ENCODE peak calls at places on chromosomes 11 and 22, in six cellular contexts. One of them, this sample, is unnamed.

GRCh38 chr11:104320091-104320490 is 156.1 kb upstream of the PDGFD start:
- DNase-seq in nucleus accumbens: no peak
- DNase-seq in amniotic epithelial cell: peak; percentile 58
- DNase-seq in NCI-H446: no peak
- DNase-seq in activated T-cell treated with anti-CD3 and anti-CD28 coated beads for 1 hour: no peak
- DNase-seq in H54: no peak
- DNase-seq in this sample: no peak

GRCh38 chr22:41256254-41256897 is 15.6 kb upstream of the CHADL start:
- DNase-seq in nucleus accumbens: no peak
- DNase-seq in amniotic epithelial cell: peak; percentile 90
- DNase-seq in NCI-H446: no peak
- DNase-seq in activated T-cell treated with anti-CD3 and anti-CD28 coated beads for 1 hour: no peak
- DNase-seq in H54: peak; percentile 61
- DNase-seq in this sample: peak; percentile 58

GRCh38 chr11:19116971-19117759 is at the start of gene ZDHHC13:
- DNase-seq in nucleus accumbens: peak; percentile 85
- DNase-seq in amniotic epithelial cell: peak; percentile 78
- DNase-seq in NCI-H446: peak; percentile 84
- DNase-seq in activated T-cell treated with anti-CD3 and anti-CD28 coated beads for 1 hour: peak; percentile 91
- DNase-seq in H54: peak; percentile 98
- DNase-seq in this sample: peak; percentile 29

GRCh38 chr22:29032584-29032983 is 29.0 kb downstream of the C22orf31 start:
- DNase-seq in nucleus accumbens: no peak
- DNase-seq in amniotic epithelial cell: no peak
- DNase-seq in NCI-H446: no peak
- DNase-seq in activated T-cell treated with anti-CD3 and anti-CD28 coated beads for 1 hour: no peak
- DNase-seq in H54: no peak
- DNase-seq in this sample: no peak

GRCh38 chr22:36328635-36329216 is 59.0 kb downstream of the MYH9 start:
- DNase-seq in nucleus accumbens: no peak
- DNase-seq in amniotic epithelial cell: peak; percentile 93
- DNase-seq in NCI-H446: no peak
- DNase-seq in activated T-cell treated with anti-CD3 and anti-CD28 coated beads for 1 hour: no peak
- DNase-seq in H54: no peak
- DNase-seq in this sample: no peak

GRCh38 chr11:120632579-120632978 is 121.0 kb downstream of the GRIK4 start:
- DNase-seq in nucleus accumbens: no peak
- DNase-seq in amniotic epithelial cell: no peak
- DNase-seq in NCI-H446: no peak
- DNase-seq in activated T-cell treated with anti-CD3 and anti-CD28 coated beads for 1 hour: no peak
- DNase-seq in H54: no peak
- DNase-seq in this sample: no peak

GRCh38 chr11:28049338-28050216 is 58.4 kb downstream of the KIF18A start:
- DNase-seq in nucleus accumbens: no peak
- DNase-seq in amniotic epithelial cell: peak; percentile 62
- DNase-seq in NCI-H446: no peak
- DNase-seq in activated T-cell treated with anti-CD3 and anti-CD28 coated beads for 1 hour: no peak
- DNase-seq in H54: no peak
- DNase-seq in this sample: no peak

GRCh38 chr22:32352681-32353080 is 5.0 kb upstream of the RFPL3 start:
- DNase-seq in nucleus accumbens: no peak
- DNase-seq in amniotic epithelial cell: no peak
- DNase-seq in NCI-H446: no peak
- DNase-seq in activated T-cell treated with anti-CD3 and anti-CD28 coated beads for 1 hour: no peak
- DNase-seq in H54: no peak
- DNase-seq in this sample: no peak

GRCh38 chr11:95445746-95446333 is 214.8 kb upstream of the SESN3 start:
- DNase-seq in nucleus accumbens: no peak
- DNase-seq in amniotic epithelial cell: no peak
- DNase-seq in NCI-H446: no peak
- DNase-seq in activated T-cell treated with anti-CD3 and anti-CD28 coated beads for 1 hour: no peak
- DNase-seq in H54: no peak
- DNase-seq in this sample: no peak

GRCh38 chr11:117071344-117071787 is 26.9 kb downstream of the SIK3 start:
- DNase-seq in nucleus accumbens: peak; percentile 31
- DNase-seq in amniotic epithelial cell: peak; percentile 21
- DNase-seq in NCI-H446: peak; percentile 17
- DNase-seq in activated T-cell treated with anti-CD3 and anti-CD28 coated beads for 1 hour: no peak
- DNase-seq in H54: no peak
- DNase-seq in this sample: peak; percentile 15

GRCh38 chr11:19345848-19346681 is 105.3 kb upstream of the E2F8 start:
- DNase-seq in nucleus accumbens: peak; percentile 38
- DNase-seq in amniotic epithelial cell: peak; percentile 16
- DNase-seq in NCI-H446: no peak
- DNase-seq in activated T-cell treated with anti-CD3 and anti-CD28 coated beads for 1 hour: no peak
- DNase-seq in H54: no peak
- DNase-seq in this sample: no peak

GRCh38 chr22:16949561-16949960 is 58.5 kb downstream of the GAB4 start:
- DNase-seq in nucleus accumbens: no peak
- DNase-seq in amniotic epithelial cell: no peak
- DNase-seq in NCI-H446: no peak
- DNase-seq in activated T-cell treated with anti-CD3 and anti-CD28 coated beads for 1 hour: no peak
- DNase-seq in H54: no peak
- DNase-seq in this sample: no peak

GRCh38 chr22:42949159-42949558 is 65.8 kb downstream of the PACSIN2 start:
- DNase-seq in nucleus accumbens: no peak
- DNase-seq in amniotic epithelial cell: peak; percentile 83
- DNase-seq in NCI-H446: no peak
- DNase-seq in activated T-cell treated with anti-CD3 and anti-CD28 coated beads for 1 hour: no peak
- DNase-seq in H54: no peak
- DNase-seq in this sample: no peak

GRCh38 chr11:67056640-67057409 is at the start of gene RHOD:
- DNase-seq in nucleus accumbens: no peak
- DNase-seq in amniotic epithelial cell: no peak
- DNase-seq in NCI-H446: no peak
- DNase-seq in activated T-cell treated with anti-CD3 and anti-CD28 coated beads for 1 hour: peak; percentile 24
- DNase-seq in H54: no peak
- DNase-seq in this sample: no peak

GRCh38 chr11:117663826-117664225 is 133.2 kb downstream of the DSCAML1 start:
- DNase-seq in nucleus accumbens: peak; percentile 67
- DNase-seq in amniotic epithelial cell: peak; percentile 8
- DNase-seq in NCI-H446: no peak
- DNase-seq in activated T-cell treated with anti-CD3 and anti-CD28 coated beads for 1 hour: no peak
- DNase-seq in H54: no peak
- DNase-seq in this sample: no peak

GRCh38 chr22:46374663-46375474 is 39.4 kb downstream of the TRMU start:
- DNase-seq in nucleus accumbens: no peak
- DNase-seq in amniotic epithelial cell: no peak
- DNase-seq in NCI-H446: no peak
- DNase-seq in activated T-cell treated with anti-CD3 and anti-CD28 coated beads for 1 hour: no peak
- DNase-seq in H54: no peak
- DNase-seq in this sample: no peak

GRCh38 chr11:1129666-1130160 is 28.0 kb upstream of the MUC5AC start:
- DNase-seq in nucleus accumbens: no peak
- DNase-seq in amniotic epithelial cell: no peak
- DNase-seq in NCI-H446: no peak
- DNase-seq in activated T-cell treated with anti-CD3 and anti-CD28 coated beads for 1 hour: no peak
- DNase-seq in H54: no peak
- DNase-seq in this sample: no peak

GRCh38 chr11:73388241-73389133 is 12.3 kb downstream of the RELT start:
- DNase-seq in nucleus accumbens: no peak
- DNase-seq in amniotic epithelial cell: no peak
- DNase-seq in NCI-H446: no peak
- DNase-seq in activated T-cell treated with anti-CD3 and anti-CD28 coated beads for 1 hour: no peak
- DNase-seq in H54: no peak
- DNase-seq in this sample: no peak

GRCh38 chr11:76329084-76329648 is 51.8 kb downstream of the THAP12 start:
- DNase-seq in nucleus accumbens: no peak
- DNase-seq in amniotic epithelial cell: peak; percentile 82
- DNase-seq in NCI-H446: no peak
- DNase-seq in activated T-cell treated with anti-CD3 and anti-CD28 coated beads for 1 hour: no peak
- DNase-seq in H54: no peak
- DNase-seq in this sample: peak; percentile 33

GRCh38 chr22:45819305-45819704 is 147.7 kb downstream of the ATXN10 start:
- DNase-seq in nucleus accumbens: no peak
- DNase-seq in amniotic epithelial cell: no peak
- DNase-seq in NCI-H446: no peak
- DNase-seq in activated T-cell treated with anti-CD3 and anti-CD28 coated beads for 1 hour: no peak
- DNase-seq in H54: no peak
- DNase-seq in this sample: no peak

GRCh38 chr11:31816467-31817053 is 5.4 kb upstream of the PAX6 start:
- DNase-seq in nucleus accumbens: no peak
- DNase-seq in amniotic epithelial cell: no peak
- DNase-seq in NCI-H446: no peak
- DNase-seq in activated T-cell treated with anti-CD3 and anti-CD28 coated beads for 1 hour: no peak
- DNase-seq in H54: no peak
- DNase-seq in this sample: no peak

GRCh38 chr22:17562906-17563870 is at the start of gene SLC25A18:
- DNase-seq in nucleus accumbens: peak; percentile 65
- DNase-seq in amniotic epithelial cell: peak; percentile 28
- DNase-seq in NCI-H446: no peak
- DNase-seq in activated T-cell treated with anti-CD3 and anti-CD28 coated beads for 1 hour: no peak
- DNase-seq in H54: no peak
- DNase-seq in this sample: no peak

GRCh38 chr22:37197451-37198289 is 9.6 kb upstream of the C1QTNF6 start:
- DNase-seq in nucleus accumbens: no peak
- DNase-seq in amniotic epithelial cell: peak; percentile 66
- DNase-seq in NCI-H446: no peak
- DNase-seq in activated T-cell treated with anti-CD3 and anti-CD28 coated beads for 1 hour: no peak
- DNase-seq in H54: peak; percentile 65
- DNase-seq in this sample: no peak

GRCh38 chr11:65041206-65042035 is at the start of gene SAC3D1:
- DNase-seq in nucleus accumbens: no peak
- DNase-seq in amniotic epithelial cell: peak; percentile 28
- DNase-seq in NCI-H446: no peak
- DNase-seq in activated T-cell treated with anti-CD3 and anti-CD28 coated beads for 1 hour: no peak
- DNase-seq in H54: peak; percentile 60
- DNase-seq in this sample: no peak